ENCODE peak calls at places on chromosomes 12 and 14, in nine cellular contexts. One of them, this sample, is unnamed.

GRCh38 chr14:97077687-97078086 is 280.5 kb downstream of the VRK1 start:
- DNase-seq in stomach: no peak
- DNase-seq in GM10248: no peak
- DNase-seq in upper lobe of right lung: no peak
- DNase-seq in tibial nerve: no peak
- DNase-seq in CD8-positive, alpha-beta T cell: no peak
- DNase-seq in fibroblast of lung: no peak
- DNase-seq in mesothelial cell of epicardium: no peak
- DNase-seq in lower lobe of right lung: no peak
- DNase-seq in this sample: no peak

GRCh38 chr12:70402597-70402996 is 36.5 kb downstream of the KCNMB4 start:
- DNase-seq in stomach: no peak
- DNase-seq in GM10248: no peak
- DNase-seq in upper lobe of right lung: no peak
- DNase-seq in tibial nerve: no peak
- DNase-seq in CD8-positive, alpha-beta T cell: no peak
- DNase-seq in fibroblast of lung: no peak
- DNase-seq in mesothelial cell of epicardium: no peak
- DNase-seq in lower lobe of right lung: no peak
- DNase-seq in this sample: no peak

GRCh38 chr12:26690601-26691000 is 142.4 kb downstream of the ITPR2 start:
- DNase-seq in stomach: no peak
- DNase-seq in GM10248: no peak
- DNase-seq in upper lobe of right lung: no peak
- DNase-seq in tibial nerve: no peak
- DNase-seq in CD8-positive, alpha-beta T cell: no peak
- DNase-seq in fibroblast of lung: no peak
- DNase-seq in mesothelial cell of epicardium: no peak
- DNase-seq in lower lobe of right lung: no peak
- DNase-seq in this sample: no peak

GRCh38 chr14:90302529-90303303 is 29.0 kb downstream of the NRDE2 start:
- DNase-seq in stomach: no peak
- DNase-seq in GM10248: no peak
- DNase-seq in upper lobe of right lung: no peak
- DNase-seq in tibial nerve: no peak
- DNase-seq in CD8-positive, alpha-beta T cell: no peak
- DNase-seq in fibroblast of lung: no peak
- DNase-seq in mesothelial cell of epicardium: no peak
- DNase-seq in lower lobe of right lung: no peak
- DNase-seq in this sample: no peak

GRCh38 chr12:117064596-117064995 is 34.6 kb downstream of the TESC start:
- DNase-seq in stomach: no peak
- DNase-seq in GM10248: no peak
- DNase-seq in upper lobe of right lung: no peak
- DNase-seq in tibial nerve: no peak
- DNase-seq in CD8-positive, alpha-beta T cell: no peak
- DNase-seq in fibroblast of lung: no peak
- DNase-seq in mesothelial cell of epicardium: no peak
- DNase-seq in lower lobe of right lung: no peak
- DNase-seq in this sample: no peak

GRCh38 chr12:92574046-92574783 is 128.6 kb upstream of the PLEKHG7 start:
- DNase-seq in stomach: no peak
- DNase-seq in GM10248: no peak
- DNase-seq in upper lobe of right lung: no peak
- DNase-seq in tibial nerve: no peak
- DNase-seq in CD8-positive, alpha-beta T cell: no peak
- DNase-seq in fibroblast of lung: no peak
- DNase-seq in mesothelial cell of epicardium: no peak
- DNase-seq in lower lobe of right lung: no peak
- DNase-seq in this sample: no peak

GRCh38 chr14:50542941-50543418 is 10.6 kb upstream of the MAP4K5 start:
- DNase-seq in stomach: peak; percentile 38
- DNase-seq in GM10248: peak; percentile 63
- DNase-seq in upper lobe of right lung: no peak
- DNase-seq in tibial nerve: no peak
- DNase-seq in CD8-positive, alpha-beta T cell: no peak
- DNase-seq in fibroblast of lung: peak; percentile 68
- DNase-seq in mesothelial cell of epicardium: no peak
- DNase-seq in lower lobe of right lung: no peak
- DNase-seq in this sample: no peak

GRCh38 chr12:93094988-93095737 is 166.1 kb upstream of the EEA1 start:
- DNase-seq in stomach: no peak
- DNase-seq in GM10248: peak; percentile 49
- DNase-seq in upper lobe of right lung: no peak
- DNase-seq in tibial nerve: no peak
- DNase-seq in CD8-positive, alpha-beta T cell: no peak
- DNase-seq in fibroblast of lung: no peak
- DNase-seq in mesothelial cell of epicardium: no peak
- DNase-seq in lower lobe of right lung: no peak
- DNase-seq in this sample: no peak

GRCh38 chr14:37594238-37594915 is 672 bp downstream of the FOXA1 start:
- DNase-seq in stomach: peak; percentile 82
- DNase-seq in GM10248: no peak
- DNase-seq in upper lobe of right lung: peak; percentile 78
- DNase-seq in tibial nerve: peak; percentile 42
- DNase-seq in CD8-positive, alpha-beta T cell: no peak
- DNase-seq in fibroblast of lung: peak; percentile 84
- DNase-seq in mesothelial cell of epicardium: peak; percentile 56
- DNase-seq in lower lobe of right lung: peak; percentile 76
- DNase-seq in this sample: no peak

GRCh38 chr12:104790296-104791125 is 167.6 kb downstream of the SLC41A2 start:
- DNase-seq in stomach: peak; percentile 40
- DNase-seq in GM10248: peak; percentile 31
- DNase-seq in upper lobe of right lung: peak; percentile 76
- DNase-seq in tibial nerve: no peak
- DNase-seq in CD8-positive, alpha-beta T cell: no peak
- DNase-seq in fibroblast of lung: peak; percentile 16
- DNase-seq in mesothelial cell of epicardium: no peak
- DNase-seq in lower lobe of right lung: peak; percentile 75
- DNase-seq in this sample: peak; percentile 27
- TF ChIP-seq CTCF in stomach: peak; percentile 67
- TF ChIP-seq CTCF in GM10248: peak; percentile 83
- TF ChIP-seq CTCF in upper lobe of right lung: peak; percentile 80
- TF ChIP-seq CTCF in tibial nerve: peak; percentile 87
- TF ChIP-seq CTCF in CD8-positive, alpha-beta T cell: peak; percentile 71
- TF ChIP-seq CTCF in fibroblast of lung: peak; percentile 84
- TF ChIP-seq CTCF in mesothelial cell of epicardium: peak; percentile 59
- TF ChIP-seq CTCF in lower lobe of right lung: peak; percentile 78
- TF ChIP-seq CTCF in this sample: peak; percentile 72

DNA sequence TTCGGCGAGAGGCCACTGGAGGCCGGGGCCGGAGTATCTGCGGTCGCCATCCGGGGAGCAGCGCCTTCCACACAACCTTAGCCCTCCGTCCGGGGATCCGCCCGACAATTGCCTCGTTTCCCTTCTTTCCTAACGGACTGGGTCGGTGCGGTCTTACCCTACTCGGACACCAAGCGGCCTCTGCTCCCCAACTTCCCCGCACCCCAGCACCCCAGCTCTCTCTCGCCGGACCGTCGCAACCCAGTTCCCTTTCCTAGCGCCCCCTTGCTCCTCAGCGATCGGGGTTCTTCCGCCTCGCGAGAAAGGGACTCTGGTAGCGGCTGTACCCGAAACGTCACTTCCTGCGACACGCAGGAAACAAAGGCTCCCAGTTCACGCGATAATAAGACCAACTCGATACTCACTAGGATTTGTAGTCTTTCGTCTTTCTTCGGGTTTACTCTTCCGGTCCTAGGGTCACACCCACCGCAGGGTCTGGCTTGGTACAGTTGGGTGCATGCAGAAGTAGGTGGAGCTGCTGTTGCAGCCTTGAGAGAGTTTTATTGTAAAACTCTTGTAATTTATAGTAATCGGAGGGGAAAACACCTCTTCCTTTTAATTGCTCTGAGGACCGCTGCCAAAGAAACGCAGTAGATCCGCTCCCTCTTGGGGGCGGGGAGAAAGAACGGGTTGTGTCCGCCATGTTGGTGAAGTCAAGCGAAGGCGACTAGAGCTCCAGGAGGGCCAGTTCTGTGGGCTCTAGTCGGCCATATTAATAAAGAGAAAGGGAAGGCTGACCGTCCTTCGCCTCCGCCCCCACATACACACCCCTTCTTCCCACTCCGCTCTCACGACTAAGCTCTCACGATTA is at the start of the genes THAP2 and ZFC3H1:
- DNase-seq in stomach: peak; percentile 94
- DNase-seq in GM10248: peak; percentile 92
- DNase-seq in upper lobe of right lung: peak; percentile 94
- DNase-seq in tibial nerve: peak; percentile 82
- DNase-seq in CD8-positive, alpha-beta T cell: peak; percentile 76
- DNase-seq in fibroblast of lung: peak; percentile 100
- DNase-seq in mesothelial cell of epicardium: peak; percentile 82
- DNase-seq in lower lobe of right lung: peak; percentile 94
- DNase-seq in this sample: peak; percentile 86
- TF ChIP-seq CTCF in stomach: no peak
- TF ChIP-seq CTCF in GM10248: peak; percentile 33
- TF ChIP-seq CTCF in upper lobe of right lung: peak; percentile 22
- TF ChIP-seq CTCF in tibial nerve: peak; percentile 16
- TF ChIP-seq CTCF in CD8-positive, alpha-beta T cell: no peak
- TF ChIP-seq CTCF in fibroblast of lung: peak; percentile 38
- TF ChIP-seq CTCF in mesothelial cell of epicardium: no peak
- TF ChIP-seq CTCF in lower lobe of right lung: peak; percentile 28
- TF ChIP-seq CTCF in this sample: no peak

GRCh38 chr14:67485501-67486095 is 2.9 kb downstream of the TMEM229B start:
- DNase-seq in stomach: no peak
- DNase-seq in GM10248: no peak
- DNase-seq in upper lobe of right lung: no peak
- DNase-seq in tibial nerve: no peak
- DNase-seq in CD8-positive, alpha-beta T cell: no peak
- DNase-seq in fibroblast of lung: no peak
- DNase-seq in mesothelial cell of epicardium: no peak
- DNase-seq in lower lobe of right lung: no peak
- DNase-seq in this sample: no peak
- TF ChIP-seq CTCF in stomach: no peak
- TF ChIP-seq CTCF in GM10248: no peak
- TF ChIP-seq CTCF in upper lobe of right lung: no peak
- TF ChIP-seq CTCF in tibial nerve: no peak
- TF ChIP-seq CTCF in CD8-positive, alpha-beta T cell: no peak
- TF ChIP-seq CTCF in fibroblast of lung: no peak
- TF ChIP-seq CTCF in mesothelial cell of epicardium: no peak
- TF ChIP-seq CTCF in lower lobe of right lung: no peak
- TF ChIP-seq CTCF in this sample: no peak

GRCh38 chr14:59428581-59429012 is 36.6 kb downstream of the GPR135 start:
- DNase-seq in stomach: no peak
- DNase-seq in GM10248: no peak
- DNase-seq in upper lobe of right lung: no peak
- DNase-seq in tibial nerve: no peak
- DNase-seq in CD8-positive, alpha-beta T cell: no peak
- DNase-seq in fibroblast of lung: peak; percentile 85
- DNase-seq in mesothelial cell of epicardium: no peak
- DNase-seq in lower lobe of right lung: no peak
- DNase-seq in this sample: no peak
- TF ChIP-seq CTCF in stomach: no peak
- TF ChIP-seq CTCF in GM10248: no peak
- TF ChIP-seq CTCF in upper lobe of right lung: peak; percentile 22
- TF ChIP-seq CTCF in tibial nerve: peak; percentile 21
- TF ChIP-seq CTCF in CD8-positive, alpha-beta T cell: no peak
- TF ChIP-seq CTCF in fibroblast of lung: peak; percentile 52
- TF ChIP-seq CTCF in mesothelial cell of epicardium: no peak
- TF ChIP-seq CTCF in lower lobe of right lung: no peak
- TF ChIP-seq CTCF in this sample: no peak

GRCh38 chr14:23053426-23053825 is 3.9 kb downstream of the CDH24 start:
- DNase-seq in stomach: no peak
- DNase-seq in GM10248: no peak
- DNase-seq in upper lobe of right lung: peak; percentile 53
- DNase-seq in tibial nerve: no peak
- DNase-seq in CD8-positive, alpha-beta T cell: no peak
- DNase-seq in fibroblast of lung: no peak
- DNase-seq in mesothelial cell of epicardium: no peak
- DNase-seq in lower lobe of right lung: no peak
- DNase-seq in this sample: no peak

GRCh38 chr14:23056257-23056955 is 914 bp downstream of the CDH24 start:
- DNase-seq in stomach: peak; percentile 75
- DNase-seq in GM10248: peak; percentile 90
- DNase-seq in upper lobe of right lung: peak; percentile 81
- DNase-seq in tibial nerve: no peak
- DNase-seq in CD8-positive, alpha-beta T cell: peak; percentile 42
- DNase-seq in fibroblast of lung: peak; percentile 53
- DNase-seq in mesothelial cell of epicardium: no peak
- DNase-seq in lower lobe of right lung: peak; percentile 74
- DNase-seq in this sample: peak; percentile 67

GRCh38 chr14:23055621-23056256 is 1.6 kb downstream of the CDH24 start:
- DNase-seq in stomach: no peak
- DNase-seq in GM10248: peak; percentile 39
- DNase-seq in upper lobe of right lung: no peak
- DNase-seq in tibial nerve: no peak
- DNase-seq in CD8-positive, alpha-beta T cell: no peak
- DNase-seq in fibroblast of lung: peak; percentile 30
- DNase-seq in mesothelial cell of epicardium: no peak
- DNase-seq in lower lobe of right lung: no peak
- DNase-seq in this sample: no peak

GRCh38 chr14:23054000-23054811 is 3.1 kb downstream of the CDH24 start:
- DNase-seq in stomach: no peak
- DNase-seq in GM10248: peak; percentile 53
- DNase-seq in upper lobe of right lung: peak; percentile 62
- DNase-seq in tibial nerve: no peak
- DNase-seq in CD8-positive, alpha-beta T cell: no peak
- DNase-seq in fibroblast of lung: no peak
- DNase-seq in mesothelial cell of epicardium: no peak
- DNase-seq in lower lobe of right lung: no peak
- DNase-seq in this sample: no peak

GRCh38 chr14:23055147-23055550 is 2.2 kb downstream of the CDH24 start:
- DNase-seq in stomach: no peak
- DNase-seq in GM10248: no peak
- DNase-seq in upper lobe of right lung: peak; percentile 51
- DNase-seq in tibial nerve: no peak
- DNase-seq in CD8-positive, alpha-beta T cell: no peak
- DNase-seq in fibroblast of lung: no peak
- DNase-seq in mesothelial cell of epicardium: no peak
- DNase-seq in lower lobe of right lung: no peak
- DNase-seq in this sample: no peak
- TF ChIP-seq CTCF in stomach: no peak
- TF ChIP-seq CTCF in GM10248: no peak
- TF ChIP-seq CTCF in upper lobe of right lung: no peak
- TF ChIP-seq CTCF in tibial nerve: no peak
- TF ChIP-seq CTCF in CD8-positive, alpha-beta T cell: no peak
- TF ChIP-seq CTCF in fibroblast of lung: no peak
- TF ChIP-seq CTCF in mesothelial cell of epicardium: no peak
- TF ChIP-seq CTCF in lower lobe of right lung: no peak
- TF ChIP-seq CTCF in this sample: no peak

DNA sequence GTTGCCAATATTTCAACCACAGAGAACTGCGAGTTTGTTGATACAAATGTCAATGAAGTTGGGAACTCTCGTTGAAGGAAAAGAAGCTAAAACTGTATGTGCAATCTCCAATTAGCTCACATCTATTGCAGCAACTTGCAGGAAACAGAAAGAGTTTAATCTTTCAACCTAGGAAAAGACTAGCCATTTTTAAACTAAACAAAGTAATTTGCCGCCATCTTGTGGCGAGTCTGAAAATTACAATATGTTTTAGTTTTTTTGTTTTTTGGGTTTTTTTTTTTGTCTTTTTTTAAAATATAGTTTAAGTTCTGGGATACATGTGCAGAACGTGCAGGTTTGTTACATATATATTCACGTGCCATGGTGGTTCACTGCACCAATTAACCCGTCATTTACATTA is 131.2 kb upstream of the FOXG1 start:
- DNase-seq in stomach: no peak
- DNase-seq in GM10248: no peak
- DNase-seq in upper lobe of right lung: no peak
- DNase-seq in tibial nerve: no peak
- DNase-seq in CD8-positive, alpha-beta T cell: no peak
- DNase-seq in fibroblast of lung: peak; percentile 69
- DNase-seq in mesothelial cell of epicardium: no peak
- DNase-seq in lower lobe of right lung: no peak
- DNase-seq in this sample: no peak
- TF ChIP-seq CTCF in stomach: peak; percentile 23
- TF ChIP-seq CTCF in GM10248: peak; percentile 59
- TF ChIP-seq CTCF in upper lobe of right lung: peak; percentile 53
- TF ChIP-seq CTCF in tibial nerve: peak; percentile 31
- TF ChIP-seq CTCF in CD8-positive, alpha-beta T cell: peak; percentile 25
- TF ChIP-seq CTCF in fibroblast of lung: peak; percentile 46
- TF ChIP-seq CTCF in mesothelial cell of epicardium: peak; percentile 96
- TF ChIP-seq CTCF in lower lobe of right lung: peak; percentile 36
- TF ChIP-seq CTCF in this sample: peak; percentile 35

GRCh38 chr12:78684419-78684818 is 180.2 kb upstream of the SYT1 start:
- DNase-seq in stomach: no peak
- DNase-seq in GM10248: no peak
- DNase-seq in upper lobe of right lung: no peak
- DNase-seq in tibial nerve: no peak
- DNase-seq in CD8-positive, alpha-beta T cell: no peak
- DNase-seq in fibroblast of lung: no peak
- DNase-seq in mesothelial cell of epicardium: no peak
- DNase-seq in lower lobe of right lung: no peak
- DNase-seq in this sample: no peak
- TF ChIP-seq CTCF in stomach: no peak
- TF ChIP-seq CTCF in GM10248: no peak
- TF ChIP-seq CTCF in upper lobe of right lung: no peak
- TF ChIP-seq CTCF in tibial nerve: no peak
- TF ChIP-seq CTCF in CD8-positive, alpha-beta T cell: no peak
- TF ChIP-seq CTCF in fibroblast of lung: no peak
- TF ChIP-seq CTCF in mesothelial cell of epicardium: no peak
- TF ChIP-seq CTCF in lower lobe of right lung: no peak
- TF ChIP-seq CTCF in this sample: no peak